ENCODE peak calls at places on chromosomes 3 and 15, in seven cellular contexts. C, J, U, A, D, I and N are unnamed samples. For H3K4me1, the result is how much of the 10 kb centered on the place peaks cover.

GRCh38 chr3:139601191-139601961 is 61.8 kb upstream of the RBP1 start:
- DNase-seq in C (no peak), J (no peak), U (no peak), A (no peak), D (no peak), I (no peak), N (no peak)

GRCh38 chr3:8482960-8483665 is 18.5 kb upstream of the LMCD1 start:
- DNase-seq in C (peak), J (peak), U (peak), A (peak), D (no peak), I (no peak), N (no peak)

GRCh38 chr3:73405000-73405399 is 219.7 kb downstream of the PDZRN3 start:
- DNase-seq in C (no peak), J (no peak), U (no peak), A (no peak), D (no peak), I (no peak), N (no peak)

GRCh38 chr15:31295660-31296059 is 31.0 kb upstream of the KLF13 start:
- DNase-seq in C (no peak), J (no peak), U (peak), A (no peak), D (no peak), I (no peak), N (peak)

GRCh38 chr3:16294854-16295253 is 29.8 kb downstream of the OXNAD1 start:
- DNase-seq in C (no peak), J (no peak), U (no peak), A (no peak), D (no peak), I (no peak), N (no peak)

GRCh38 chr3:42216302-42216701 is 49.7 kb downstream of the CCK start:
- DNase-seq in C (no peak), J (no peak), U (no peak), A (no peak), D (no peak), I (no peak), N (no peak)

GRCh38 chr3:176190755-176191154 is 1006.5 kb downstream of the TBL1XR1 start:
- DNase-seq in C (no peak), J (no peak), U (no peak), A (no peak), D (no peak), I (no peak), N (no peak)

GRCh38 chr3:81468385-81468784 is 293.1 kb downstream of the GBE1 start:
- DNase-seq in C (no peak), J (no peak), U (no peak), A (no peak), D (no peak), I (no peak), N (no peak)

GRCh38 chr15:66935688-66936087 is 129.7 kb upstream of the SMAD3 start:
- DNase-seq in C (no peak), J (no peak), U (no peak), A (no peak), D (no peak), I (no peak), N (no peak)

GRCh38 chr15:78093242-78094020 is 1.1 kb downstream of the SH2D7 start:
- DNase-seq in C (peak), J (no peak), U (no peak), A (no peak), D (no peak), I (no peak), N (no peak)

GRCh38 chr3:5202267-5202666 is 14.8 kb downstream of the EDEM1 start:
- DNase-seq in C (no peak), J (no peak), U (no peak), A (no peak), D (no peak), I (no peak), N (no peak)

GRCh38 chr15:66763186-66764066 is 61.4 kb downstream of the SMAD6 start:
- DNase-seq in C (peak), J (peak), U (peak), A (peak), D (no peak), I (no peak), N (no peak)

GRCh38 chr3:13277130-13277783 is 142.9 kb downstream of the NUP210 start:
- DNase-seq in C (peak), J (no peak), U (no peak), A (no peak), D (no peak), I (no peak), N (no peak)

GRCh38 chr3:60585918-60586317 is 665.3 kb downstream of the FHIT start:
- DNase-seq in C (no peak), J (no peak), U (no peak), A (no peak), D (no peak), I (no peak), N (no peak)

GRCh38 chr3:12557472-12558105 is 702 bp downstream of the MKRN2 start:
- DNase-seq in C (no peak), J (no peak), U (no peak), A (no peak), D (no peak), I (no peak), N (no peak)

GRCh38 chr15:37076543-37076942 is 23.8 kb downstream of the MEIS2 start:
- DNase-seq in C (no peak), J (no peak), U (no peak), A (no peak), D (no peak), I (no peak), N (no peak)

GRCh38 chr3:57094011-57094535 is 33.6 kb downstream of the SPATA12 start:
- DNase-seq in C (no peak), J (no peak), U (no peak), A (no peak), D (no peak), I (no peak), N (no peak)

GRCh38 chr15:41897327-41897726 is 3.5 kb upstream of the SPTBN5 start:
- DNase-seq in C (no peak), J (no peak), U (no peak), A (no peak), D (no peak), I (no peak), N (no peak)

GRCh38 chr15:52652984-52653383 is 26.2 kb downstream of the ATOSA start:
- DNase-seq in C (no peak), J (no peak), U (no peak), A (no peak), D (no peak), I (no peak), N (no peak)

GRCh38 chr3:81958967-81959625 is 197.7 kb upstream of the GBE1 start:
- DNase-seq in C (no peak), J (no peak), U (no peak), A (no peak), D (no peak), I (no peak), N (no peak)

GRCh38 chr3:117695321-117695720 is 985.7 kb downstream of the TUSC7 start:
- DNase-seq in C (no peak), J (no peak), U (no peak), A (no peak), D (no peak), I (no peak), N (no peak)

GRCh38 chr3:190239325-190239724 is 82.9 kb downstream of the CLDN1 start:
- DNase-seq in C (no peak), J (no peak), U (no peak), A (no peak), D (no peak), I (no peak), N (no peak)

GRCh38 chr15:93428807-93429351 is 339.9 kb upstream of the RGMA start:
- DNase-seq in C (no peak), J (no peak), U (no peak), A (no peak), D (no peak), I (no peak), N (no peak)

GRCh38 chr3:47012342-47013230 is 33.1 kb downstream of the NBEAL2 start:
- DNase-seq in C (peak), J (no peak), U (no peak), A (peak), D (no peak), I (no peak), N (no peak)

GRCh38 chr15:60420322-60420721 is 22.5 kb upstream of the ANXA2 start:
- DNase-seq in C (no peak), J (no peak), U (no peak), A (no peak), D (no peak), I (no peak), N (no peak)

GRCh38 chr15:60421544-60421943 is 23.8 kb upstream of the ANXA2 start:
- DNase-seq in C (no peak), J (no peak), U (no peak), A (no peak), D (no peak), I (no peak), N (no peak)

GRCh38 chr15:60417112-60417511 is 19.3 kb upstream of the ANXA2 start:
- DNase-seq in C (no peak), J (no peak), U (no peak), A (no peak), D (no peak), I (no peak), N (no peak)

GRCh38 chr15:60418095-60418494 is 20.3 kb upstream of the ANXA2 start:
- DNase-seq in C (no peak), J (no peak), U (no peak), A (no peak), D (no peak), I (no peak), N (no peak)

DNA sequence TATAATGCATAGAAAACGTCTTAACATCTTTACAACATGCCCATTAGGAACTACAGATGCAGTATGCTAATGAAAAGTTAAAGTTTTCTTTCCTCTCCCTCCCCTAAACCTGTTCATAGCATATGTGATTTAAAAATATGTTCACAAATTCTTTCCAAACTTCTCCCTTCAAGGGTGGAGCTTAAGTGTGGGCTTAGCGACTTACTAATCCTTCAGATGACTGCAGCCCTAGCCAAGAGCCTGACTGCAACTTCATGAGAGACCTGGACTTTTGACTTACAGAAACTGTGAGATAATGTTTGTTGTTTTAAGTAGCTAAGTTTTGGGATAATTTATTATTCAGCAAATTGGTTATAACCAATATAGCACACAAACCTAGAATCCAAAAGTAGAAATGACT is 22.0 kb upstream of the ANXA2 start:
- DNase-seq in C (no peak), J (no peak), U (no peak), A (no peak), D (no peak), I (no peak), N (no peak)
- H3K4me3 ChIP-seq in C (no peak), J (no peak), U (no peak), A (no peak), D (no peak), I (no peak), N (no peak)

GRCh38 chr3:48474619-48475018 is 28.1 kb downstream of the ATRIP start:
- DNase-seq in C (peak), J (no peak), U (no peak), A (no peak), D (peak), I (no peak), N (peak)

GRCh38 chr3:48476426-48477053 is 27.4 kb downstream of the SHISA5 start:
- DNase-seq in C (peak), J (no peak), U (no peak), A (no peak), D (no peak), I (no peak), N (no peak)

GRCh38 chr3:48475188-48475587 is 28.7 kb downstream of the ATRIP start:
- DNase-seq in C (peak), J (no peak), U (no peak), A (no peak), D (no peak), I (no peak), N (no peak)

GRCh38 chr3:48477959-48478480 is 26.0 kb downstream of the SHISA5 start:
- DNase-seq in C (peak), J (no peak), U (no peak), A (no peak), D (no peak), I (no peak), N (no peak)

DNA sequence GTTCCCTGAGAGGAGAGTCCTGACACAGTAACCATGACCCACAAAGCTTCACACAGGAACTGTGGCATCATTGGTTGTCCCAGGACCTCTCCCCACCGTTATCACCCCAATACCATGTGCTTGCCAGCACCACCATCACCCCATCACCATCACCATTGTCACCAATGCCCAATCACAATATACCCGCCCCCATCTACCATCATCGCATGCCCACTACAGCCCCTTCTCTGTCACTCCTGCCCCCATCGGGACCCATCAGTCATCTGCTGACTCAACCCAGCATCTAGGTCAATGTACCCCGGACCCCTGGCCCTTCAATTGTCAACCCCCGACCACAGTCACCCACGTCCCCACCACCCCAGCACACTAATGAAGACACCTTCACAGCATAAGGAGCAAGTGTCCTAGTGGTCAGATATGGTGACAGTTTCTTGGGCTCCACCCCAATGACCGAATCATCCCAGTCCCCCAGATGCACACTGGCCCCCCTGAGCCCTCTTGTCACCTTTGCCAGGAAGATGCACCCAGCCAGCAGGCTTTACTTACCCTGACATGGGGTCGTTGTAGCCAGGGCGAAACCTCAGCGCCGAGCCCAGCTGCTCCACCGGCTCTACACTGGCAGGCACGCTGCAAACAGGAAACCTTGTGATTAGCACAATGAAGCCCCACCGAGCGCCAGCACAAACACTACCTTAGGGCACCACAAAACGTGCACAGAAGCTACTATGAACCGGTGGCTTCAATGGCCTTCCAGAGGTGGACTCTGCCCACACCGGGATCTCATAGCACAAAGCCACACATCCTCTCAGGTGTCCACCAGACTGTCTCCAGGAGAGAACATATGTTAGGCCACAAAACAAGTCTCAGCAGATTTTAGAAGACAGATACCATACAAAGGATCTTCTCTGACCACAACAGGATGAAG is 25.1 kb downstream of the SHISA5 start:
- DNase-seq in C (peak), J (no peak), U (no peak), A (no peak), D (no peak), I (peak), N (no peak)
- H3K4me1 ChIP-seq in C (under half), J (under half), U (under half), A (under half), D (under half), I (under half), N (under half)

GRCh38 chr3:184157206-184157605 is 2.0 kb downstream of the DVL3 start:
- DNase-seq in C (no peak), J (no peak), U (no peak), A (no peak), D (peak), I (no peak), N (no peak)
- H3K4me3 ChIP-seq in C (peak), J (no peak), U (peak), A (peak), D (peak), I (no peak), N (peak)

GRCh38 chr3:134359121-134360010 is 14.9 kb downstream of the AMOTL2 start:
- DNase-seq in C (peak), J (no peak), U (no peak), A (peak), D (no peak), I (no peak), N (peak)
- H3K4me1 ChIP-seq in C (under half), J (half or more), U (under half), A (half or more), D (under half), I (under half), N (half or more)

GRCh38 chr3:52763466-52763865 is 7.3 kb downstream of the NEK4 start:
- DNase-seq in C (no peak), J (no peak), U (no peak), A (no peak), D (no peak), I (no peak), N (no peak)
- H3K4me3 ChIP-seq in C (no peak), J (no peak), U (no peak), A (no peak), D (no peak), I (no peak), N (no peak)

GRCh38 chr15:29102911-29103824 is 166.5 kb downstream of the NSMCE3 start:
- DNase-seq in C (no peak), J (peak), U (no peak), A (peak), D (no peak), I (no peak), N (no peak)
- H3K4me1 ChIP-seq in C (under half), J (under half), U (under half), A (under half), D (under half), I (under half), N (under half)